ENCODE peak calls at places on chromosomes 4 and X, in five cellular contexts. S is tibial nerve, K is A549, F is H1, P is right lobe of liver. E is an unnamed sample.

GRCh38 chr4:74675673-74676279 is 118.5 kb downstream of the BTC start:
- DNase-seq in S (no peak), K (peak), F (no peak), P (no peak), E (no peak)

GRCh38 chr4:62193726-62194125 is 993.6 kb downstream of the ADGRL3 start:
- DNase-seq in S (no peak), K (no peak), F (no peak), P (no peak), E (no peak)

GRCh38 chrX:102846544-102847236 is 90.4 kb upstream of the RAB40AL start:
- DNase-seq in S (no peak), K (no peak), F (no peak), P (no peak), E (no peak)

GRCh38 chr4:151169223-151169622 is 69.8 kb downstream of the RPS3A start:
- DNase-seq in S (peak), K (no peak), F (no peak), P (no peak), E (no peak)

GRCh38 chr4:166594326-166594946 is 639.9 kb downstream of the SPOCK3 start:
- DNase-seq in S (no peak), K (peak), F (peak), P (no peak), E (no peak)

GRCh38 chr4:153116801-153117200 is 87.4 kb upstream of the TRIM2 start:
- DNase-seq in S (no peak), K (no peak), F (no peak), P (no peak), E (no peak)

GRCh38 chrX:31420711-31421151 is 348.9 kb upstream of the FTHL17 start:
- DNase-seq in S (no peak), K (no peak), F (no peak), P (no peak), E (no peak)

GRCh38 chrX:2177541-2177940 is 323.2 kb downstream of the DHRSX start:
- DNase-seq in S (no peak), K (no peak), F (no peak), P (no peak), E (no peak)

GRCh38 chr4:19382993-19383392 is 868.7 kb upstream of the SLIT2 start:
- DNase-seq in S (no peak), K (no peak), F (no peak), P (no peak), E (no peak)

GRCh38 chrX:148871422-148872152 is 371.2 kb downstream of the AFF2 start:
- DNase-seq in S (no peak), K (no peak), F (no peak), P (no peak), E (no peak)

GRCh38 chrX:120726294-120726693 is 96.4 kb upstream of the C1GALT1C1 start:
- DNase-seq in S (no peak), K (no peak), F (no peak), P (no peak), E (no peak)

GRCh38 chrX:133250184-133251080 is 32.3 kb upstream of the TFDP3 start:
- DNase-seq in S (no peak), K (no peak), F (no peak), P (no peak), E (no peak)

GRCh38 chr4:145289403-145290076 is 109.2 kb upstream of the OTUD4 start:
- DNase-seq in S (no peak), K (no peak), F (no peak), P (no peak), E (no peak)

GRCh38 chr4:72974694-72975487 is 94.6 kb downstream of the COX18 start:
- DNase-seq in S (no peak), K (peak), F (no peak), P (no peak), E (no peak)

GRCh38 chr4:70183168-70183939 is 12.2 kb upstream of the ODAM start:
- DNase-seq in S (no peak), K (peak), F (peak), P (no peak), E (no peak)

GRCh38 chr4:121397941-121398601 is 17.3 kb upstream of the QRFPR start:
- DNase-seq in S (no peak), K (no peak), F (no peak), P (no peak), E (no peak)

GRCh38 chr4:156182269-156182668 is 228.6 kb upstream of the CTSO start:
- DNase-seq in S (no peak), K (no peak), F (no peak), P (no peak), E (no peak)

GRCh38 chrX:72169008-72169728 is 12.4 kb upstream of the PIN4 start:
- DNase-seq in S (no peak), K (no peak), F (no peak), P (no peak), E (no peak)

GRCh38 chrX:110964761-110965160 is 131.2 kb upstream of the PAK3 start:
- DNase-seq in S (no peak), K (no peak), F (no peak), P (no peak), E (no peak)

GRCh38 chr4:113978561-113979156 is 788 bp downstream of the ARSJ start:
- DNase-seq in S (no peak), K (peak), F (no peak), P (peak), E (no peak)

GRCh38 chr4:74319506-74319905 is 11.2 kb downstream of the EPGN start:
- DNase-seq in S (no peak), K (no peak), F (no peak), P (no peak), E (no peak)

GRCh38 chrX:65677954-65678469 is 10.6 kb downstream of the MSN start:
- DNase-seq in S (no peak), K (peak), F (no peak), P (no peak), E (no peak)

GRCh38 chrX:25344191-25344936 is 328.6 kb upstream of the ARX start:
- DNase-seq in S (no peak), K (no peak), F (no peak), P (no peak), E (no peak)

GRCh38 chrX:54171527-54171926 is 11.5 kb downstream of the FAM120C start:
- DNase-seq in S (no peak), K (no peak), F (no peak), P (no peak), E (no peak)

GRCh38 chrX:136209751-136210150 is 41.4 kb downstream of the MAP7D3 start:
- DNase-seq in S (no peak), K (no peak), F (no peak), P (no peak), E (no peak)

GRCh38 chr4:137443031-137443800 is 89.1 kb downstream of the PCDH18 start:
- DNase-seq in S (no peak), K (no peak), F (no peak), P (no peak), E (no peak)

GRCh38 chr4:144291164-144291563 is 150.6 kb upstream of the GYPA start:
- DNase-seq in S (no peak), K (no peak), F (no peak), P (no peak), E (no peak)

GRCh38 chrX:10174810-10175209 is 18.0 kb downstream of the CLCN4 start:
- DNase-seq in S (no peak), K (no peak), F (no peak), P (no peak), E (no peak)

GRCh38 chr4:16516796-16517413 is 290.6 kb upstream of the TAPT1 start:
- DNase-seq in S (peak), K (no peak), F (peak), P (no peak), E (no peak)

GRCh38 chr4:162959056-162959455 is 207.6 kb downstream of the NAF1 start:
- DNase-seq in S (no peak), K (peak), F (no peak), P (no peak), E (no peak)

GRCh38 chrX:10240918-10241317 is 84.1 kb downstream of the CLCN4 start:
- DNase-seq in S (no peak), K (peak), F (no peak), P (no peak), E (no peak)

GRCh38 chr4:136812100-136812880 is 720.0 kb downstream of the PCDH18 start:
- DNase-seq in S (no peak), K (no peak), F (no peak), P (no peak), E (no peak)

GRCh38 chr4:110595583-110595982 is 27.3 kb downstream of the PITX2 start:
- DNase-seq in S (no peak), K (no peak), F (no peak), P (no peak), E (no peak)

GRCh38 chr4:52110171-52110570 is 59.1 kb downstream of the SPATA18 start:
- DNase-seq in S (no peak), K (no peak), F (no peak), P (no peak), E (no peak)
- TF ChIP-seq POLR2A in S (no peak), K (no peak), F (no peak), P (no peak), E (no peak)

DNA sequence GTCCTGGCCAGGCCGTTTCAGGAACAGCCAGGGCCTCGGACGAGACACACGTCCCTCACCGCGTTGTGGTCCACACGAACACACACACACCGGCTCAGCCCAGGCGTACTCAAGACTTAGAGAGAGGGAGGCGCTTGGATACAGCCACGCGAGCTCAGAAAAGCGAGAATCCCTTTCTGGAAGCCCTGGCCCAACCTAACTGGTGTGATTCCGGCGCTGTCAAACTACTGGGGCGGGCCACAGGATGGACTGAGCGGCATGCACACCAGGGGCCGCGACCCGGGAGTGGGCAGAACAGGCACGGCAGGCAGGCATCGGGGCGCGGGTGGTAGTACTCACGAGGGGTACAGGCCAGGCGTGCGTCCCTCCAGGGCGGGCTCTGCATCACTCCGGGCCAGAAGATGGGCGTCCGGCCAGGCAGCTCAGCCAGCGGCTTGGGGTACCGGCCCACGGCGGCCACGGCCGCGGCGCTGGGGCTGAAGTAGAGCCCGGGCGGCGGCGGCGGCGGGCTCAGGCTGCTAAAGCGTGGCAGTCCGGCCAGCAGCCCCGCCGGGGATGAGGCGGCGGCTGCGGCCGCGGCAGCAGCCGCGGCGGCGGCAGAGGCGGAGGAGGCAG is 1.8 kb downstream of the NKX6-1 start:
- DNase-seq in S (no peak), K (no peak), F (no peak), P (no peak), E (no peak)
- TF ChIP-seq CTCF in S (no peak), K (no peak), F (no peak), P (no peak), E (no peak)

GRCh38 chr4:99855677-99856076 is 38.5 kb downstream of the LAMTOR3 start:
- DNase-seq in S (no peak), K (no peak), F (no peak), P (no peak), E (no peak)

GRCh38 chr4:99857302-99857701 is 36.9 kb downstream of the LAMTOR3 start:
- DNase-seq in S (no peak), K (no peak), F (no peak), P (no peak), E (no peak)

GRCh38 chr4:99856166-99856565 is 38.1 kb downstream of the LAMTOR3 start:
- DNase-seq in S (no peak), K (no peak), F (no peak), P (no peak), E (no peak)

GRCh38 chr4:99861120-99861905 is 32.9 kb downstream of the LAMTOR3 start:
- DNase-seq in S (no peak), K (no peak), F (no peak), P (no peak), E (no peak)

GRCh38 chr4:99859618-99860017 is 34.6 kb downstream of the LAMTOR3 start:
- DNase-seq in S (no peak), K (no peak), F (no peak), P (no peak), E (no peak)
- TF ChIP-seq POLR2A in S (no peak), K (no peak), F (no peak), P (no peak), E (no peak)

GRCh38 chr4:129043523-129043922 is 49.8 kb downstream of the SCLT1 start:
- DNase-seq in S (no peak), K (peak), F (no peak), P (no peak), E (no peak)
- TF ChIP-seq CTCF in S (no peak), K (no peak), F (no peak), P (no peak), E (no peak)